ENCODE peak calls at places on chromosome 19, in nine cellular contexts. B is iPS-NIHi11; O is hypothalamus; R is thoracic aorta; X is DMS79; L is HEK293T; A is activated T-cell treated with anti-CD3 and anti-CD28 coated beads, Interleukin-2, amount 50 U/mL, for 48 hours; Z is HFF-Myc; E is stimulated activated CD8-positive, alpha-beta memory T cell treated with anti-CD3 and anti-CD28 coated beads, Interleukin-2, amount 100 ng/mL, for 1 hour. G is an unnamed sample.

GRCh38 chr19:16301999-16302694 is 22.5 kb upstream of the KLF2 start:
- DNase-seq in E (no peak), R (no peak), A (no peak), L (no peak), Z (no peak), X (no peak), B (no peak), O (no peak), G (no peak)

GRCh38 chr19:1221141-1221903 is 15.7 kb downstream of the STK11 start:
- DNase-seq in Z (no peak), R (no peak), E (no peak), O (peak), L (no peak), B (peak), X (no peak), A (no peak), G (no peak)

GRCh38 chr19:56312337-56312736 is 2.3 kb downstream of the ZSCAN5A start:
- DNase-seq in X (no peak), R (no peak), A (no peak), O (no peak), E (no peak), Z (no peak), B (no peak), L (no peak), G (no peak)

GRCh38 chr19:2578391-2578826 is 102.5 kb downstream of the GADD45B start:
- DNase-seq in O (no peak), A (no peak), Z (no peak), L (no peak), X (no peak), E (no peak), B (peak), R (no peak), G (no peak)

GRCh38 chr19:49020342-49020741 is 3.5 kb upstream of the LHB start:
- DNase-seq in R (no peak), B (peak), O (no peak), A (no peak), X (no peak), E (no peak), Z (no peak), L (no peak), G (no peak)

GRCh38 chr19:6803036-6803404 is 30.5 kb downstream of the VAV1 start:
- DNase-seq in Z (no peak), O (no peak), B (no peak), E (no peak), L (no peak), X (no peak), A (no peak), R (no peak), G (peak)

GRCh38 chr19:53980553-53981407 is 10.7 kb upstream of the CACNG6 start:
- DNase-seq in A (no peak), E (no peak), B (peak), O (peak), R (no peak), X (no peak), L (peak), Z (no peak), G (peak)

GRCh38 chr19:1822210-1822609 is 10.1 kb upstream of the ATP8B3 start:
- DNase-seq in A (no peak), R (no peak), Z (no peak), L (no peak), X (no peak), E (no peak), O (no peak), B (no peak), G (no peak)

GRCh38 chr19:44648536-44649370 is 5.0 kb downstream of the PVR start:
- DNase-seq in L (no peak), Z (no peak), O (no peak), R (no peak), E (no peak), A (no peak), B (no peak), X (no peak), G (no peak)

GRCh38 chr19:55673465-55673864 is 1.6 kb upstream of the EPN1 start:
- DNase-seq in E (no peak), L (no peak), Z (no peak), A (no peak), O (no peak), R (no peak), X (no peak), B (no peak), G (no peak)

GRCh38 chr19:35449347-35450043 is 1.4 kb downstream of the FFAR2 start:
- DNase-seq in A (no peak), X (no peak), E (no peak), Z (no peak), R (no peak), O (no peak), L (no peak), B (no peak), G (no peak)

GRCh38 chr19:18729933-18730530 is 46.6 kb downstream of the CRTC1 start:
- DNase-seq in X (no peak), Z (no peak), L (no peak), O (no peak), B (no peak), E (no peak), A (no peak), R (no peak), G (no peak)

GRCh38 chr19:40598121-40598917 is 2.9 kb upstream of the LTBP4 start:
- DNase-seq in O (peak), E (peak), B (peak), Z (peak), R (peak), A (peak), L (peak), X (peak), G (peak)

GRCh38 chr19:40799558-40800338 is 757 bp downstream of the EGLN2 start:
- DNase-seq in R (no peak), A (peak), Z (no peak), X (no peak), B (peak), E (no peak), L (peak), O (no peak), G (no peak)

GRCh38 chr19:29372921-29373797 is 152.6 kb upstream of the VSTM2B start:
- DNase-seq in O (no peak), Z (no peak), R (no peak), B (no peak), L (no peak), E (no peak), X (no peak), A (no peak), G (no peak)

GRCh38 chr19:55563261-55563690 is 17.4 kb downstream of the ZNF579 start:
- DNase-seq in L (no peak), O (no peak), X (no peak), B (peak), A (no peak), E (no peak), Z (no peak), R (no peak), G (no peak)

G was measured in pons.